ENCODE peak calls at places on chromosome 3, in five cellular contexts. I is skeletal muscle cell; T is NCI-H146; W is stimulated activated CD4-positive, alpha-beta T cell treated with anti-CD3 and anti-CD28 coated beads, Interleukin-2, amount 100 ng/mL, for 48 hours; J is stimulated activated CD8-positive, alpha-beta memory T cell treated with anti-CD3 and anti-CD28 coated beads, Interleukin-15, amount 100 ng/mL, for 1 hour. K is an unnamed sample.

GRCh38 chr3:166472015-166472414 is 634.8 kb upstream of the BCHE start:
- DNase-seq in I (no peak), T (no peak), W (no peak), J (no peak), K (no peak)

GRCh38 chr3:115217678-115218451 is 70.8 kb upstream of the ZBTB20 start:
- DNase-seq in I (peak), T (peak), W (peak), J (no peak), K (no peak)

GRCh38 chr3:28218917-28219198 is 22.6 kb upstream of the CMC1 start:
- DNase-seq in I (no peak), T (no peak), W (no peak), J (no peak), K (no peak)

GRCh38 chr3:149596136-149596770 is 61.6 kb downstream of the WWTR1 start:
- DNase-seq in I (no peak), T (no peak), W (no peak), J (no peak), K (no peak)

GRCh38 chr3:176274161-176274560 is 923.1 kb downstream of the TBL1XR1 start:
- DNase-seq in I (no peak), T (peak), W (no peak), J (no peak), K (no peak)

GRCh38 chr3:159989973-159990846 is 1.6 kb downstream of the IL12A start:
- DNase-seq in I (no peak), T (no peak), W (no peak), J (no peak), K (no peak)

GRCh38 chr3:9308298-9308990 is 54.4 kb upstream of the THUMPD3 start:
- DNase-seq in I (no peak), T (no peak), W (no peak), J (no peak), K (no peak)

GRCh38 chr3:61894988-61895935 is 333.9 kb downstream of the PTPRG start:
- DNase-seq in I (peak), T (peak), W (peak), J (peak), K (peak)

GRCh38 chr3:133606342-133606741 is 32.9 kb downstream of the CDV3 start:
- DNase-seq in I (no peak), T (no peak), W (no peak), J (no peak), K (no peak)

GRCh38 chr3:139630532-139630931 is 47.2 kb downstream of the NMNAT3 start:
- DNase-seq in I (no peak), T (peak), W (no peak), J (no peak), K (no peak)

GRCh38 chr3:194761384-194761783 is 75.7 kb downstream of the FAM43A start:
- DNase-seq in I (no peak), T (peak), W (no peak), J (no peak), K (no peak)

GRCh38 chr3:150760431-150761200 is 2.4 kb downstream of the SIAH2 start:
- DNase-seq in I (no peak), T (no peak), W (peak), J (no peak), K (no peak)

GRCh38 chr3:120418866-120419490 is 31.8 kb downstream of the FSTL1 start:
- DNase-seq in I (no peak), T (peak), W (no peak), J (no peak), K (no peak)

GRCh38 chr3:170418422-170419300 is at the start of gene CLDN11:
- DNase-seq in I (no peak), T (peak), W (no peak), J (no peak), K (peak)

GRCh38 chr3:149462051-149462450 is 12.4 kb upstream of the TM4SF4 start:
- DNase-seq in I (no peak), T (no peak), W (no peak), J (no peak), K (no peak)

GRCh38 chr3:20608054-20608738 is 422.2 kb upstream of the SGO1 start:
- DNase-seq in I (no peak), T (peak), W (no peak), J (no peak), K (no peak)

GRCh38 chr3:56323986-56324420 is 144.3 kb downstream of the ERC2 start:
- DNase-seq in I (peak), T (no peak), W (no peak), J (no peak), K (no peak)

GRCh38 chr3:115287198-115287597 is 140.1 kb upstream of the ZBTB20 start:
- DNase-seq in I (no peak), T (no peak), W (no peak), J (no peak), K (no peak)

GRCh38 chr3:45677045-45677436 is 12.2 kb upstream of the SACM1L start:
- DNase-seq in I (peak), T (no peak), W (no peak), J (no peak), K (no peak)

GRCh38 chr3:56064684-56065083 is 403.6 kb downstream of the ERC2 start:
- DNase-seq in I (no peak), T (no peak), W (no peak), J (no peak), K (no peak)

GRCh38 chr3:101779047-101779807 is at the start of gene NXPE3:
- DNase-seq in I (peak), T (peak), W (peak), J (peak), K (peak)

GRCh38 chr3:37607604-37608003 is 254.1 kb upstream of the CTDSPL start:
- DNase-seq in I (no peak), T (no peak), W (no peak), J (no peak), K (no peak)

GRCh38 chr3:44442591-44443309 is 34.7 kb downstream of the ZNF445 start:
- DNase-seq in I (no peak), T (no peak), W (no peak), J (no peak), K (no peak)

K was measured in sciatic nerve.